ENCODE peak calls at places on chromosomes 1 and 21, in five cellular contexts. C is neural crest cell; J is activated CD4-positive, CD25-positive, alpha-beta regulatory T cell treated with anti-CD3 and anti-CD28 coated beads, Interleukin-2, amount 50 U/mL, for 16 hours; D is choroid plexus epithelial cell; H is AG04450. A is an unnamed sample.

GRCh38 chr1:207811920-207812720 is 60.3 kb downstream of the CD46 start:
- DNase-seq in C (no peak), D (peak; percentile 60), J (no peak), H (no peak), A (peak; percentile 20)

GRCh38 chr1:215137985-215138384 is 55.4 kb downstream of the KCNK2 start:
- DNase-seq in D (no peak), H (no peak), J (no peak), C (no peak), A (no peak)

GRCh38 chr1:78834201-78834741 is 172.3 kb downstream of the ADGRL4 start:
- DNase-seq in D (no peak), J (no peak), C (no peak), H (no peak), A (no peak)

GRCh38 chr1:154855186-154855585 is 14.9 kb downstream of the KCNN3 start:
- DNase-seq in H (no peak), J (no peak), C (no peak), D (no peak), A (no peak)

GRCh38 chr1:8790987-8791386 is 26.5 kb downstream of the RERE start:
- DNase-seq in J (no peak), C (no peak), D (no peak), H (no peak), A (no peak)

GRCh38 chr1:192604979-192605620 is 29.5 kb downstream of the RGS1 start:
- DNase-seq in H (no peak), J (no peak), D (peak; percentile 33), C (no peak), A (no peak)

GRCh38 chr1:205230965-205231364 is 3.2 kb downstream of the TMCC2 start:
- DNase-seq in H (no peak), J (no peak), D (no peak), C (no peak), A (no peak)

GRCh38 chr1:18344755-18345154 is 136.0 kb upstream of the KLHDC7A start:
- DNase-seq in C (no peak), J (no peak), H (no peak), D (no peak), A (no peak)

GRCh38 chr21:46622226-46622625 is 13.2 kb upstream of the PRMT2 start:
- DNase-seq in D (peak; percentile 90), H (no peak), J (no peak), C (peak; percentile 56), A (no peak)

GRCh38 chr1:167249702-167250101 is 29.0 kb downstream of the POU2F1 start:
- DNase-seq in H (no peak), C (no peak), J (no peak), D (no peak), A (no peak)

A was measured in NT2/D1.